ENCODE peak calls at places on chromosomes 1 and 21, in eight cellular contexts. One of them, this sample, is unnamed. For H3K9me3, the result is how much of the 10 kb centered on the place peaks cover.

GRCh38 chr1:184078564-184079107 is 27.1 kb downstream of the TSEN15 start:
- DNase-seq in uterus: no peak
- DNase-seq in breast epithelium: no peak
- DNase-seq in lower lobe of right lung: no peak
- DNase-seq in BE2C: no peak
- DNase-seq in IMR-90: peak
- DNase-seq in effector memory CD4-positive, alpha-beta T cell: no peak
- DNase-seq in small intestine: no peak
- DNase-seq in this sample: no peak

GRCh38 chr1:116514708-116515525 is 55.9 kb downstream of the CD58 start:
- DNase-seq in uterus: no peak
- DNase-seq in breast epithelium: no peak
- DNase-seq in lower lobe of right lung: peak
- DNase-seq in BE2C: no peak
- DNase-seq in IMR-90: no peak
- DNase-seq in effector memory CD4-positive, alpha-beta T cell: peak
- DNase-seq in small intestine: peak
- DNase-seq in this sample: no peak

GRCh38 chr1:109379422-109379821 is 18.3 kb downstream of the SORT1 start:
- DNase-seq in uterus: no peak
- DNase-seq in breast epithelium: no peak
- DNase-seq in lower lobe of right lung: no peak
- DNase-seq in BE2C: no peak
- DNase-seq in IMR-90: peak
- DNase-seq in effector memory CD4-positive, alpha-beta T cell: no peak
- DNase-seq in small intestine: no peak
- DNase-seq in this sample: no peak

GRCh38 chr1:245156736-245157505 is 2.1 kb downstream of the KIF26B start:
- DNase-seq in uterus: no peak
- DNase-seq in breast epithelium: no peak
- DNase-seq in lower lobe of right lung: no peak
- DNase-seq in BE2C: peak
- DNase-seq in IMR-90: peak
- DNase-seq in effector memory CD4-positive, alpha-beta T cell: no peak
- DNase-seq in small intestine: peak
- DNase-seq in this sample: no peak

GRCh38 chr1:38608202-38608864 is 251.2 kb downstream of the RRAGC start:
- DNase-seq in uterus: no peak
- DNase-seq in breast epithelium: no peak
- DNase-seq in lower lobe of right lung: no peak
- DNase-seq in BE2C: peak
- DNase-seq in IMR-90: peak
- DNase-seq in effector memory CD4-positive, alpha-beta T cell: no peak
- DNase-seq in small intestine: no peak
- DNase-seq in this sample: peak

GRCh38 chr1:161044908-161045748 is 649 bp downstream of the USF1 start:
- DNase-seq in uterus: peak
- DNase-seq in breast epithelium: peak
- DNase-seq in lower lobe of right lung: peak
- DNase-seq in BE2C: peak
- DNase-seq in IMR-90: peak
- DNase-seq in effector memory CD4-positive, alpha-beta T cell: peak
- DNase-seq in small intestine: peak
- DNase-seq in this sample: peak

GRCh38 chr1:171427852-171428471 is 57.4 kb upstream of the PRRC2C start:
- DNase-seq in uterus: no peak
- DNase-seq in breast epithelium: no peak
- DNase-seq in lower lobe of right lung: no peak
- DNase-seq in BE2C: no peak
- DNase-seq in IMR-90: no peak
- DNase-seq in effector memory CD4-positive, alpha-beta T cell: no peak
- DNase-seq in small intestine: no peak
- DNase-seq in this sample: no peak

GRCh38 chr1:35386954-35387353 is 118.4 kb downstream of the ZMYM4 start:
- DNase-seq in uterus: no peak
- DNase-seq in breast epithelium: no peak
- DNase-seq in lower lobe of right lung: no peak
- DNase-seq in BE2C: no peak
- DNase-seq in IMR-90: no peak
- DNase-seq in effector memory CD4-positive, alpha-beta T cell: no peak
- DNase-seq in small intestine: no peak
- DNase-seq in this sample: no peak

GRCh38 chr1:41917835-41918449 is 780 bp downstream of the HIVEP3 start:
- DNase-seq in uterus: no peak
- DNase-seq in breast epithelium: no peak
- DNase-seq in lower lobe of right lung: peak
- DNase-seq in BE2C: peak
- DNase-seq in IMR-90: peak
- DNase-seq in effector memory CD4-positive, alpha-beta T cell: no peak
- DNase-seq in small intestine: no peak
- DNase-seq in this sample: peak

GRCh38 chr1:83546863-83547262 is 452.1 kb downstream of the TTLL7 start:
- DNase-seq in uterus: no peak
- DNase-seq in breast epithelium: no peak
- DNase-seq in lower lobe of right lung: no peak
- DNase-seq in BE2C: no peak
- DNase-seq in IMR-90: no peak
- DNase-seq in effector memory CD4-positive, alpha-beta T cell: no peak
- DNase-seq in small intestine: no peak
- DNase-seq in this sample: no peak

GRCh38 chr1:246569248-246570238 is 3.3 kb downstream of the CNST start:
- DNase-seq in uterus: no peak
- DNase-seq in breast epithelium: no peak
- DNase-seq in lower lobe of right lung: no peak
- DNase-seq in BE2C: no peak
- DNase-seq in IMR-90: peak
- DNase-seq in effector memory CD4-positive, alpha-beta T cell: no peak
- DNase-seq in small intestine: no peak
- DNase-seq in this sample: no peak

GRCh38 chr21:42761776-42762335 is 108.4 kb downstream of the PDE9A start:
- DNase-seq in uterus: no peak
- DNase-seq in breast epithelium: no peak
- DNase-seq in lower lobe of right lung: peak
- DNase-seq in BE2C: no peak
- DNase-seq in IMR-90: no peak
- DNase-seq in effector memory CD4-positive, alpha-beta T cell: no peak
- DNase-seq in small intestine: no peak
- DNase-seq in this sample: no peak

GRCh38 chr1:78078358-78078757 is 32.6 kb downstream of the GIPC2 start:
- DNase-seq in uterus: no peak
- DNase-seq in breast epithelium: no peak
- DNase-seq in lower lobe of right lung: no peak
- DNase-seq in BE2C: no peak
- DNase-seq in IMR-90: no peak
- DNase-seq in effector memory CD4-positive, alpha-beta T cell: no peak
- DNase-seq in small intestine: no peak
- DNase-seq in this sample: no peak

GRCh38 chr1:54996359-54996868 is 2.3 kb upstream of the BSND start:
- DNase-seq in uterus: peak
- DNase-seq in breast epithelium: peak
- DNase-seq in lower lobe of right lung: peak
- DNase-seq in BE2C: peak
- DNase-seq in IMR-90: peak
- DNase-seq in effector memory CD4-positive, alpha-beta T cell: peak
- DNase-seq in small intestine: peak
- DNase-seq in this sample: peak

GRCh38 chr1:40153073-40153770 is 8.0 kb upstream of the RLF start:
- DNase-seq in uterus: no peak
- DNase-seq in breast epithelium: no peak
- DNase-seq in lower lobe of right lung: no peak
- DNase-seq in BE2C: peak
- DNase-seq in IMR-90: peak
- DNase-seq in effector memory CD4-positive, alpha-beta T cell: no peak
- DNase-seq in small intestine: peak
- DNase-seq in this sample: no peak

GRCh38 chr1:86504130-86504479 is 35.4 kb downstream of the CLCA1 start:
- DNase-seq in uterus: peak
- DNase-seq in breast epithelium: no peak
- DNase-seq in lower lobe of right lung: peak
- DNase-seq in BE2C: no peak
- DNase-seq in IMR-90: no peak
- DNase-seq in effector memory CD4-positive, alpha-beta T cell: no peak
- DNase-seq in small intestine: no peak
- DNase-seq in this sample: no peak

GRCh38 chr21:15514073-15514946 is 215.5 kb upstream of the USP25 start:
- DNase-seq in uterus: no peak
- DNase-seq in breast epithelium: no peak
- DNase-seq in lower lobe of right lung: no peak
- DNase-seq in BE2C: no peak
- DNase-seq in IMR-90: no peak
- DNase-seq in effector memory CD4-positive, alpha-beta T cell: peak
- DNase-seq in small intestine: peak
- DNase-seq in this sample: no peak

GRCh38 chr1:98104285-98104684 is 183.5 kb upstream of the DPYD start:
- DNase-seq in uterus: no peak
- DNase-seq in breast epithelium: no peak
- DNase-seq in lower lobe of right lung: no peak
- DNase-seq in BE2C: no peak
- DNase-seq in IMR-90: peak
- DNase-seq in effector memory CD4-positive, alpha-beta T cell: no peak
- DNase-seq in small intestine: no peak
- DNase-seq in this sample: no peak

GRCh38 chr1:201360901-201361651 is 16.4 kb downstream of the TNNT2 start:
- DNase-seq in uterus: no peak
- DNase-seq in breast epithelium: no peak
- DNase-seq in lower lobe of right lung: peak
- DNase-seq in BE2C: no peak
- DNase-seq in IMR-90: no peak
- DNase-seq in effector memory CD4-positive, alpha-beta T cell: no peak
- DNase-seq in small intestine: no peak
- DNase-seq in this sample: no peak

GRCh38 chr1:143717434-143717833 is 254.4 kb downstream of the FAM72C start:
- DNase-seq in uterus: no peak
- DNase-seq in breast epithelium: no peak
- DNase-seq in lower lobe of right lung: no peak
- DNase-seq in BE2C: no peak
- DNase-seq in IMR-90: no peak
- DNase-seq in effector memory CD4-positive, alpha-beta T cell: no peak
- DNase-seq in small intestine: no peak
- DNase-seq in this sample: no peak
- H3K9me3 ChIP-seq in uterus: under half
- H3K9me3 ChIP-seq in breast epithelium: under half
- H3K9me3 ChIP-seq in lower lobe of right lung: under half
- H3K9me3 ChIP-seq in BE2C: under half
- H3K9me3 ChIP-seq in IMR-90: under half
- H3K9me3 ChIP-seq in effector memory CD4-positive, alpha-beta T cell: under half
- H3K9me3 ChIP-seq in small intestine: under half
- H3K9me3 ChIP-seq in this sample: under half

GRCh38 chr21:24450119-24450518 is 1157.2 kb downstream of the MRPL39 start:
- DNase-seq in uterus: no peak
- DNase-seq in breast epithelium: no peak
- DNase-seq in lower lobe of right lung: no peak
- DNase-seq in BE2C: no peak
- DNase-seq in IMR-90: no peak
- DNase-seq in effector memory CD4-positive, alpha-beta T cell: no peak
- DNase-seq in small intestine: no peak
- DNase-seq in this sample: no peak

GRCh38 chr21:24444736-24445135 is 1162.5 kb downstream of the MRPL39 start:
- DNase-seq in uterus: no peak
- DNase-seq in breast epithelium: no peak
- DNase-seq in lower lobe of right lung: no peak
- DNase-seq in BE2C: no peak
- DNase-seq in IMR-90: no peak
- DNase-seq in effector memory CD4-positive, alpha-beta T cell: no peak
- DNase-seq in small intestine: no peak
- DNase-seq in this sample: no peak

GRCh38 chr21:24445517-24445916 is 1161.8 kb downstream of the MRPL39 start:
- DNase-seq in uterus: no peak
- DNase-seq in breast epithelium: no peak
- DNase-seq in lower lobe of right lung: no peak
- DNase-seq in BE2C: no peak
- DNase-seq in IMR-90: no peak
- DNase-seq in effector memory CD4-positive, alpha-beta T cell: no peak
- DNase-seq in small intestine: no peak
- DNase-seq in this sample: no peak
- H3K9me3 ChIP-seq in uterus: under half
- H3K9me3 ChIP-seq in breast epithelium: under half
- H3K9me3 ChIP-seq in lower lobe of right lung: under half
- H3K9me3 ChIP-seq in BE2C: under half
- H3K9me3 ChIP-seq in IMR-90: under half
- H3K9me3 ChIP-seq in effector memory CD4-positive, alpha-beta T cell: under half
- H3K9me3 ChIP-seq in small intestine: under half
- H3K9me3 ChIP-seq in this sample: under half

GRCh38 chr1:218403300-218403699 is 58.2 kb downstream of the TGFB2 start:
- DNase-seq in uterus: no peak
- DNase-seq in breast epithelium: no peak
- DNase-seq in lower lobe of right lung: no peak
- DNase-seq in BE2C: no peak
- DNase-seq in IMR-90: no peak
- DNase-seq in effector memory CD4-positive, alpha-beta T cell: no peak
- DNase-seq in small intestine: no peak
- DNase-seq in this sample: no peak
- H3K9me3 ChIP-seq in uterus: under half
- H3K9me3 ChIP-seq in breast epithelium: under half
- H3K9me3 ChIP-seq in lower lobe of right lung: under half
- H3K9me3 ChIP-seq in BE2C: under half
- H3K9me3 ChIP-seq in IMR-90: under half
- H3K9me3 ChIP-seq in effector memory CD4-positive, alpha-beta T cell: under half
- H3K9me3 ChIP-seq in small intestine: under half
- H3K9me3 ChIP-seq in this sample: under half

GRCh38 chr1:152447484-152447883 is 33.4 kb upstream of the CRNN start:
- DNase-seq in uterus: no peak
- DNase-seq in breast epithelium: no peak
- DNase-seq in lower lobe of right lung: no peak
- DNase-seq in BE2C: no peak
- DNase-seq in IMR-90: no peak
- DNase-seq in effector memory CD4-positive, alpha-beta T cell: no peak
- DNase-seq in small intestine: no peak
- DNase-seq in this sample: no peak

GRCh38 chr1:152448496-152448895 is 34.4 kb upstream of the CRNN start:
- DNase-seq in uterus: no peak
- DNase-seq in breast epithelium: no peak
- DNase-seq in lower lobe of right lung: no peak
- DNase-seq in BE2C: no peak
- DNase-seq in IMR-90: no peak
- DNase-seq in effector memory CD4-positive, alpha-beta T cell: no peak
- DNase-seq in small intestine: no peak
- DNase-seq in this sample: no peak

GRCh38 chr1:152448095-152448494 is 34.0 kb upstream of the CRNN start:
- DNase-seq in uterus: no peak
- DNase-seq in breast epithelium: no peak
- DNase-seq in lower lobe of right lung: no peak
- DNase-seq in BE2C: no peak
- DNase-seq in IMR-90: no peak
- DNase-seq in effector memory CD4-positive, alpha-beta T cell: no peak
- DNase-seq in small intestine: no peak
- DNase-seq in this sample: no peak

GRCh38 chr1:152451254-152451653 is 37.2 kb upstream of the CRNN start:
- DNase-seq in uterus: no peak
- DNase-seq in breast epithelium: no peak
- DNase-seq in lower lobe of right lung: no peak
- DNase-seq in BE2C: no peak
- DNase-seq in IMR-90: no peak
- DNase-seq in effector memory CD4-positive, alpha-beta T cell: no peak
- DNase-seq in small intestine: no peak
- DNase-seq in this sample: no peak

DNA sequence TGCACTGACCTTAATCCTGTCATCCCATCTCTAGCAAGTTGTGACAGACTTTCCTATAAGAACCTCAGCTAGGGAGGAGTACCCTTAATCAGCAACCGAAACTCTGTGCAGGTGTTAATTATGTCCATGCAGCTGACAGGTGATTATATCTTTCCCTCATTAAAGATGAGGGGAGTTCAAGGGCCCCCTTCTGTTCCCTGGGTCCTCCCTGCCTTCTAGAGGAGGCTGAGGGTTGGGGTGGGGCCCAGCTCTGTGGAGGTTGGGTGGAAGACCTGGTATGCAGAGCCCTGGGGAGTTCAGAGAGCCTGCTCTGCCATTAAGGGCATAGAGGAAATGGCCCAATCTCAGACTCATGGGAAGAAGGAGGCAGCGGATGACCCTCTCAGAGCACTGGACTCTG is 35.6 kb upstream of the CRNN start:
- DNase-seq in uterus: no peak
- DNase-seq in breast epithelium: no peak
- DNase-seq in lower lobe of right lung: no peak
- DNase-seq in BE2C: no peak
- DNase-seq in IMR-90: no peak
- DNase-seq in effector memory CD4-positive, alpha-beta T cell: no peak
- DNase-seq in small intestine: no peak
- DNase-seq in this sample: no peak
- H3K9me3 ChIP-seq in uterus: under half
- H3K9me3 ChIP-seq in breast epithelium: under half
- H3K9me3 ChIP-seq in lower lobe of right lung: under half
- H3K9me3 ChIP-seq in BE2C: under half
- H3K9me3 ChIP-seq in IMR-90: under half
- H3K9me3 ChIP-seq in effector memory CD4-positive, alpha-beta T cell: under half
- H3K9me3 ChIP-seq in small intestine: under half
- H3K9me3 ChIP-seq in this sample: under half